ENCODE peak calls at places on chromosome 18, in five cellular contexts. I, A, C, D and G are unnamed samples.

GRCh38 chr18:68991281-68991680 is 193.4 kb downstream of the CCDC102B start:
- DNase-seq in A (no peak), I (no peak), D (no peak), C (no peak), G (no peak)

GRCh38 chr18:79868811-79869541 is 71.2 kb downstream of the KCNG2 start:
- DNase-seq in A (no peak), C (peak), I (no peak), D (no peak), G (no peak)

GRCh38 chr18:74139414-74139813 is 8.2 kb downstream of the FBXO15 start:
- DNase-seq in C (no peak), I (no peak), A (no peak), D (no peak), G (no peak)

GRCh38 chr18:35570182-35570581 is 11.4 kb upstream of the GALNT1 start:
- DNase-seq in D (no peak), I (no peak), C (no peak), A (no peak), G (no peak)

GRCh38 chr18:69948919-69949537 is 1.4 kb upstream of the CD226 start:
- DNase-seq in D (no peak), I (no peak), C (peak), A (no peak), G (peak)

GRCh38 chr18:74775239-74775638 is 177.6 kb downstream of the ZNF407 start:
- DNase-seq in D (no peak), C (no peak), A (no peak), I (no peak), G (no peak)

GRCh38 chr18:36185901-36186460 is 1.3 kb upstream of the MOCOS start:
- DNase-seq in C (no peak), A (no peak), D (no peak), I (no peak), G (no peak)

GRCh38 chr18:42048150-42048549 is 93.1 kb downstream of the PIK3C3 start:
- DNase-seq in C (no peak), A (no peak), I (no peak), D (no peak), G (no peak)

GRCh38 chr18:12630136-12630535 is 27.8 kb downstream of the SPIRE1 start:
- DNase-seq in A (no peak), D (no peak), I (no peak), C (no peak), G (no peak)

GRCh38 chr18:12628706-12629702 is 28.9 kb downstream of the SPIRE1 start:
- DNase-seq in C (no peak), D (no peak), A (no peak), I (no peak), G (no peak)

GRCh38 chr18:12621737-12622306 is 36.1 kb downstream of the SPIRE1 start:
- DNase-seq in C (peak), I (no peak), A (no peak), D (no peak), G (no peak)

DNA sequence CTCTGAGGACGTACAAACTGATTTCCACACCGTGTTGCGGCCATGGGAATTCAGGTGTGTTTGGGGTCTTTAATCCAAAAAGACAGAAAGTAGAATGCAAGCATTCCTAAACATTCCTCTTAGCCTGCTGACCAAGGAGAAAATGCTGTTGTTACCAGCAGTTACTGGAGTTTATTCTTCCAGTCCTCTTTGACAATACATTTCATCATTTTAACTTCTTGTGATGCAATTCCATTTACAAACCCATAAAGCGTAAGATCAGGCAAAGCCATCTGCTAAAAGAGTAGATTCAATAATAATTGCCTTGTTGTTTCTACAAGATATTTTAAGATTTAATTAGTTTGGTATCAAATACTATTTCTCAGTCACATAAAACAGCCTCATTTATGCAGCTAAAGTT is 32.7 kb downstream of the SPIRE1 start:
- DNase-seq in D (no peak), A (no peak), I (no peak), C (no peak), G (no peak)
- TF ChIP-seq RAD21 in D (no peak), A (no peak), I (no peak), C (no peak), G (no peak)

DNA sequence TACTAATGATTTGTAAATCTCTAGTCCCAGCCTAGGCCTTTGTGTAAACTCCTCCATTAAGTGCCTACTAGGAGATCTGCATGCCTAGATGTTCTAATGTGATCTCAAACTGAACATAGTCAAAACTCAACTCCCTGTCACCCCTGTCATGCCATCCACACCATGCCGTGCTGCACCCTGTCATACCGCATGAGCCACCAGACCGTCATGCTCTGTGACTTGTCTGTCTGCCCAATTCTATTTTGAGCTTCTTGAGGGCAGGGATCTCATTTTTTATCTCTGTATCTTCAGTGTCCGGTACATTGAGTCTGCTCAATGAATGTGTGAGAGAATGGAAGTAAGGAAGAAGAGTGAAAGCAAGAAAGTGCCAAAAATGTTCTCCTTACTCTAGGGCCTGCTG is 35.5 kb downstream of the GREB1L start:
- DNase-seq in C (no peak), A (no peak), D (no peak), I (no peak), G (no peak)
- TF ChIP-seq YY1 in C (no peak), A (no peak), D (no peak), I (no peak), G (no peak)

DNA sequence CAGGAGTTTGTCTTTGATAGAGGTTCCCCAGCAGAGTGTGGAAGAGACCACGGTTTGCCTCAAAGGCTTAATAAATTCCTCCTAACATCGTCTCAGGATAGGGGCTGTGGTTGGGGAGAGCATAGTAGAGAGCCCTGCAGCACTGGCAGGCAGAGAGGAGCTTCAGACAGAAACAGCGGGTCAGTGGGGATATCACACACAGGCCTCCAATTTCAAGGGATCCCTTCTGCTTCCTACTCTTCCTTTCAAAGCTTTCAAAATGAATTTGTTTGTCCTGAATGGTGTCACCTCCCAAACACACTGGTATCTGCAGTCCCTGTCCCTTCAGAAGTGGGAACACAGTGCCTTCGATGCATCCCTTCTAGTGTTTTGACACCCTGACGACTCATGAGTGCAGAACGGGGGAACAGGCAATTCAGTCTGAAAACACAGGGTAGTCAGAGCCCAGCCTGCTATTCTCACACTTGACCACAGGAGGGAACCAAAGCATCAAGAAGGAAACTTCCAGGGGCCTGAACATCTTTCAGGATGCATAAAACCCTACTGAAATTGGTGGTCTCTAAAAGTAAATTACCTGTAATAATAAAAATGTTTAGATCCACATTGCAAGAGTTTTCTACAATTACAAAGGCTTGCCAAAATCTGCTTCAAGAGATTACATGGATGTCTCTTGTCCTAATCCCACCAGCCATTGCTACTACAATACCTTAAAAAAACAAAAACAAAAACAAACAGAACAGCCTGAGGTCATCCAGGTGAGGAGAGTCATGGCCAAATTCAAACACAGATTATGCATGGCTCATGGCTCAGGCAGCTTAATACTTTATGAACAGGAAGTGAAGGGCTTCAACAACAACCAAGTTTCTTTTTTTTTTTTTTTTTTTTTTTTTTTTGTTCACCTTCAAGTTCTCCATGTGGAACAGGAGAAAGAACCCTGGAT is 49.8 kb downstream of the SLC14A2 start:
- DNase-seq in A (peak), C (peak), I (peak), D (peak), G (no peak)
- TF ChIP-seq RAD21 in A (peak), C (peak), I (peak), D (peak), G (peak)

GRCh38 chr18:61683856-61684255 is 209.0 kb downstream of the RNF152 start:
- DNase-seq in I (no peak), A (no peak), D (no peak), C (no peak), G (no peak)
- TF ChIP-seq YY1 in I (no peak), A (no peak), D (no peak), C (no peak), G (no peak)

DNA sequence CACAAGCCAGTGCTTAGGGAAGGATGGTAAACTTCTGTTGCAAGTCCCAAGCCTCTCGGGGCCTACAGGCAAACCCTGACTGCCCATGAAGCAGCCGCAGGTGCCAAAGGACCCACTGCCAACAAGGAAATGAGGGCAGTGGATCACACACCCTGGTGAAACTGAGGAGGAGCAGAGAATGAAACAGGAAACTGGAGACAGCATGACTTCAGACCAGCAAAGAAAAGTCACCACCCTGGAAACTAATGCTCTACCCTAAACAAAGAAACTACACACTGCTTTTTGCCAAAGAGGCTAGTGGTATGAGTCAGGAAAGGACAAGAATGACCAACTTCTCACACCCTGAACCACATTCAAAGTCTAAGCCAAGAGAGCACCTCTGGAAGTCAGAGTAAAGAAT is 97.2 kb downstream of the MYO5B start:
- DNase-seq in I (peak), C (no peak), A (no peak), D (no peak), G (no peak)
- TF ChIP-seq RAD21 in I (peak), C (no peak), A (no peak), D (no peak), G (no peak)

GRCh38 chr18:5704847-5705246 is 161.1 kb upstream of the EPB41L3 start:
- DNase-seq in C (no peak), D (no peak), I (no peak), A (no peak), G (no peak)

GRCh38 chr18:5709476-5710095 is 165.8 kb upstream of the EPB41L3 start:
- DNase-seq in A (no peak), I (no peak), D (no peak), C (no peak), G (no peak)

GRCh38 chr18:5710235-5710634 is 166.4 kb upstream of the EPB41L3 start:
- DNase-seq in D (no peak), I (no peak), C (no peak), A (no peak), G (no peak)

GRCh38 chr18:5705393-5705792 is 161.6 kb upstream of the EPB41L3 start:
- DNase-seq in A (no peak), C (no peak), I (no peak), D (no peak), G (no peak)

DNA sequence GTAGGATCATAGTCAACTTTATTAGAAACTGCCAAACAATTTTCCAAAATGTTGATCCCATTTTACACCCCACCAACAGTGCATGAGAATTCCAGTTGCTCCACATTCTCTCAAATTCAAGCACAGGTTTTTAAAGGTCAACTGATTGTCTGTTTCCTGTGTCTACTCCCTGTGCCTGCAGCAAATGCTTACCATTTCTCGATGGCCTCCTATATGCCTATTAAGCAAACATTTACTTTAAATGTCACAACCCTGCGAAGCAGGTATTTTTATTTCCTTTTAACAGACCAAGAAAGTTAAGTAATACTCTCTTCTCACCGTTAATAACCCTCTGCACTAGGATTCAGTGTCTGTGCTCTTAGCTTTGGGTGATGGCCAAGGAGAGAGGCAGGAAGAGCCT is 163.8 kb upstream of the EPB41L3 start:
- DNase-seq in A (no peak), C (no peak), D (no peak), I (no peak), G (no peak)
- TF ChIP-seq YY1 in A (no peak), C (no peak), D (no peak), I (no peak), G (no peak)

GRCh38 chr18:6752200-6752873 is 22.8 kb downstream of the ARHGAP28 start:
- DNase-seq in C (no peak), I (no peak), D (peak), A (no peak), G (no peak)
- TF ChIP-seq RAD21 in C (no peak), I (no peak), D (peak), A (no peak), G (no peak)

DNA sequence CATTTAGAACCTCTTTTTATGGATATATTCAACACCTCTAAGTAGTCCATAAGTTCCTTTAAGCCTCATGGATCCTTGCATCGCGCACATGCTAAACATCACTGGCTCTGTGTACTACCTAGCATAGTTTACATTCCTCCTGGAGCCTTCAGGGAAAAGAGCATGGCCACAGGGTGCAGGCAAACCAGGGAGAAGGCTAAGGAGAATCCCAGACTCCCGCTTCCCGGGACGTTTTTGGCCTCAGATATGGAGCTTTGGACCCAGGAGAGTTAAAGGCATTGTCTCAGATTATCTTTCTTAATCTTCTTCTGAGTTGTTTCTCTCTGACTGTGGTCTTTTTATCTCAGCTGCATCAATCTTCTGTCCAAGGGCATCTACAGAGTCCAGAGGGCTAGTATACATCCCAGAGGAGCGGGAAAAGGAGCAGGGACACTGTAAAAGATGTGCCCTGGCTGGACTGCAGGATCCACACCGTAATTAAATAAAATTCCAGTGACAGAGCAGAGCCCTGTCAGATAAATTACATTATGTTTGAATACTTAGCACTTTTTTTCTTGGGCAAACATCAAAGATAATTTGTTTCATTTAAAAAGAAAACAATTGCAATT is 36.9 kb downstream of the RIT2 start:
- DNase-seq in C (no peak), A (peak), D (no peak), I (no peak), G (no peak)
- TF ChIP-seq YY1 in C (no peak), A (no peak), D (no peak), I (no peak), G (no peak)

GRCh38 chr18:76444436-76445105 is 50.5 kb downstream of the ZNF516 start:
- DNase-seq in D (no peak), I (no peak), C (no peak), A (no peak), G (no peak)
- TF ChIP-seq RAD21 in D (no peak), I (no peak), C (no peak), A (no peak), G (no peak)

DNA sequence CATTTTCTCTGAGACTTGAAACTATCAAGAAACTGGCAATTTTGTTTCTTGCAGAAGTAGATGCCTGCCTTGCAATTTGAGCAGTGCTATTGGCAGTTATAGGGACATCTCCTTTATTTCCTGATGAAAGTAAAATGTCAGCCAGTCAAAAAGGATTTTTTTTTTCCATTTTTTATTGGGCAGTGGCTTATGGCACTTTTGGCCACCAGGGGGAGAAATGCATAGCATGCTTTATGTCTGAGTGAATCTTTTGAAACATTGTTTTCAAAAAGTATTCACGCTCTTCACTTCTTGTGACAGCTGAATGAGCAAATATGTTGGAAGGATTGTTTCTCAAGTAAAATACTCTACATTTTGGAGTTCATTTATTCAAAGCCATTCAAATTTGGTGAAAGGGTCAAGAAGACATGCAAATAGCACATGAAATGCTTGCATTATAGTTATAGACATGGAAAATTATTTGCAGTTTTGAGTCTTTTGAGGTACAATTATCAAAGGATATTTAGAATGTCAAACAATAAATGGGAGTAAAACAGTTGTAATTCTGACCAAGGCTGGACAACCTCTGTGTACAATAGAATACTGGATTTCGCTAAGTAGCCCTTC is 491.0 kb downstream of the CDH2 start:
- DNase-seq in I (peak), A (peak), D (no peak), C (peak), G (no peak)
- TF ChIP-seq YY1 in I (no peak), A (no peak), D (no peak), C (no peak), G (no peak)